ENCODE peak calls at places on chromosomes 2 and 18, in six cellular contexts. N is pancreas, W is adrenal gland, Q is coronary artery, E is right cardiac atrium, F is foreskin keratinocyte. A is an unnamed sample.

GRCh38 chr2:46943881-46944798 is 28.5 kb upstream of the MCFD2 start:
- DNase-seq in W (no peak), F (no peak), E (no peak), N (no peak), Q (no peak), A (no peak)

GRCh38 chr2:189217546-189217945 is 38.0 kb upstream of the COL5A2 start:
- DNase-seq in N (no peak), W (no peak), F (no peak), Q (no peak), E (peak), A (no peak)

GRCh38 chr18:43855376-43855775 is 578.1 kb upstream of the SYT4 start:
- DNase-seq in E (no peak), W (no peak), F (no peak), N (no peak), Q (no peak), A (no peak)

GRCh38 chr2:38013158-38013752 is 62.7 kb downstream of the CYP1B1 start:
- DNase-seq in E (no peak), F (peak), Q (no peak), N (no peak), W (no peak), A (no peak)

GRCh38 chr2:176147790-176148496 is 3.4 kb upstream of the HOXD4 start:
- DNase-seq in N (no peak), F (no peak), E (no peak), W (peak), Q (no peak), A (no peak)

GRCh38 chr18:45403341-45404049 is 211.8 kb upstream of the SLC14A2 start:
- DNase-seq in F (peak), Q (no peak), N (no peak), E (no peak), W (no peak), A (no peak)

GRCh38 chr2:104562537-104562936 is 291.4 kb upstream of the POU3F3 start:
- DNase-seq in E (no peak), N (no peak), F (no peak), W (no peak), Q (no peak), A (no peak)

GRCh38 chr2:50492452-50492851 is 539.5 kb downstream of the NRXN1 start:
- DNase-seq in W (peak), Q (no peak), F (peak), E (no peak), N (peak), A (no peak)

GRCh38 chr2:95269036-95269680 is 5.1 kb upstream of the PROM2 start:
- DNase-seq in E (no peak), N (no peak), Q (peak), W (no peak), F (no peak), A (no peak)

GRCh38 chr18:51897884-51898283 is 442.1 kb upstream of the DCC start:
- DNase-seq in Q (no peak), N (no peak), W (no peak), F (peak), E (no peak), A (no peak)

GRCh38 chr2:160091381-160091780 is 29.0 kb upstream of the PLA2R1 start:
- DNase-seq in N (no peak), E (no peak), F (peak), W (no peak), Q (no peak), A (no peak)

GRCh38 chr2:112614201-112614840 is 29.9 kb downstream of the CHCHD5 start:
- DNase-seq in Q (no peak), W (no peak), F (no peak), N (no peak), E (no peak), A (no peak)

GRCh38 chr18:57759650-57760049 is 43.5 kb downstream of the ATP8B1 start:
- DNase-seq in Q (no peak), F (no peak), E (no peak), N (no peak), W (no peak), A (no peak)

GRCh38 chr2:186027922-186028321 is 289.3 kb downstream of the FSIP2 start:
- DNase-seq in Q (no peak), E (no peak), F (no peak), N (no peak), W (no peak), A (no peak)

GRCh38 chr18:27964811-27965210 is 212.1 kb downstream of the CDH2 start:
- DNase-seq in F (peak), N (no peak), W (no peak), E (no peak), Q (no peak), A (no peak)

GRCh38 chr2:142314164-142314563 is 183.3 kb upstream of the LRP1B start:
- DNase-seq in Q (no peak), N (no peak), F (no peak), W (no peak), E (no peak), A (no peak)

GRCh38 chr2:242030858-242031257 is 161.3 kb downstream of the RTP5 start:
- DNase-seq in F (no peak), W (peak), Q (no peak), E (no peak), N (peak), A (no peak)

GRCh38 chr2:70132244-70133126 is 45.2 kb downstream of the PCBP1 start:
- DNase-seq in Q (no peak), W (peak), E (no peak), N (no peak), F (peak), A (peak)

GRCh38 chr18:73750052-73750451 is 397.6 kb downstream of the FBXO15 start:
- DNase-seq in F (no peak), W (no peak), N (no peak), E (no peak), Q (no peak), A (no peak)

GRCh38 chr2:11835403-11835802 is 89.0 kb downstream of the LPIN1 start:
- DNase-seq in Q (no peak), E (no peak), F (no peak), N (no peak), W (no peak), A (no peak)

GRCh38 chr2:85188852-85189251 is 55.7 kb downstream of the TCF7L1 start:
- DNase-seq in N (no peak), F (no peak), W (no peak), Q (no peak), E (no peak), A (no peak)

GRCh38 chr18:46035701-46036680 is 36.1 kb downstream of the PSTPIP2 start:
- DNase-seq in F (no peak), Q (no peak), W (no peak), E (no peak), N (no peak), A (no peak)

GRCh38 chr2:159913897-159914296 is 115.9 kb upstream of the CD302 start:
- DNase-seq in E (no peak), Q (no peak), W (no peak), F (no peak), N (no peak), A (no peak)

GRCh38 chr2:120984046-120984445 is 248.4 kb downstream of the GLI2 start:
- DNase-seq in Q (no peak), E (no peak), W (no peak), N (no peak), F (no peak), A (no peak)
- H3K27ac ChIP-seq in Q (no peak), E (no peak), W (no peak), N (no peak), F (no peak), A (no peak)

DNA sequence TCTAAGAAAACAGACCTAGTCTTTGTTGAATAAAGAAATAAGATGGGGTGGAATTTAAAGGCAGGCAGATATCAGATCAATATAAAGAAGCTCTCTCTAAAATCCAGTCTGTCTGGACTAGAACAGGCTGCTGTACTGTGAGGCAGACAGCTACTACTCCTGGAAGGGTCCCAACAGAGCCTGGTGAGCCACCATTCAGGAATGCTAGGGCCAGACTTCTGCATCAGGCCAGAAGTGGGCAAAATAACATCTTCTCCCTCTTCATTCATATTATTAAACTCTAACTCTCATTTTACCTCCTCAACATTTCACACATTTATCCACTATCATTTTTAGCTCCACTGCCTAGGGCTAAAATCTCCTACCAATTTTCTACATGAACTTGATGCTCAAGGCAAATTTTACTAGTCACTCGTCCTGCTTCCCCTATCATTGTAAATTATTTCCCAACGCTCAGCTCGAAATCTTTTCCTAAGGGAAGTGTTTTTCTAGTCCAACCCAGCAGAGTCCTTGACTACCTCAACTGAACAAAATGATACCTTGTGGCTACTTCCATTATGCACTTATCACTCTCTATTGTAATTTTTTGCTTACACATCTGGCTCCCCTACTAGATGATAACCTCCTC is 45.2 kb upstream of the GLS start:
- DNase-seq in N (no peak), Q (peak), E (peak), F (peak), W (peak), A (no peak)
- H3K27ac ChIP-seq in N (no peak), Q (peak), E (no peak), F (peak), W (no peak), A (no peak)

GRCh38 chr2:216181351-216181750 is 72.2 kb downstream of the XRCC5 start:
- DNase-seq in W (no peak), F (no peak), N (no peak), Q (no peak), E (no peak), A (no peak)
- H3K27ac ChIP-seq in W (no peak), F (no peak), N (no peak), Q (no peak), E (no peak), A (no peak)

DNA sequence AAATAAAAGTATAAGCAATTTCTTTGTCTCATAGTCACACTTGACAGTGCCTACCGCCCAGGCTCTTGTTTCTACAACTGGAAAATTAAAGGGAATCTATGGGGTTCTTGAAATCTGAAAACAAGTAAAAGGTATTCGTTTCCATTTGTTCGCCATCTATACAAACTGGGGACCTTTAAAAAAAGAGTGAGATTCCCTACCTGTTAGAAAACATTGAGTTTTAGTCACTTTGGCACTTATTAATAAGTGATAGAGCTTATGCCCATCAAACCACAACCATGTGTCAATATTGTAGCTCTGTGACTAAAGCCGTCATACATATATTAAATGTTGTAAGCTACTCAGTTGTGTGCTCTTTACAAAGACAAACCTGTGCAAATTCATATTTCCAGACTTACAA is 13.2 kb downstream of the FN1 start:
- DNase-seq in W (no peak), Q (no peak), N (no peak), E (no peak), F (no peak), A (no peak)
- H3K27ac ChIP-seq in W (no peak), Q (no peak), N (no peak), E (no peak), F (no peak), A (no peak)